ENCODE peak calls at places on chromosome 17, in four cellular contexts. Y is K562, C is WTC11, A is GM12878. I is an unnamed sample.

GRCh38 chr17:16377804-16378400 is 3.0 kb upstream of the UBB start:
- DNase-seq in Y (no peak), C (no peak), A (no peak), I (peak)

GRCh38 chr17:60372790-60373483 is 19.0 kb downstream of the USP32 start:
- DNase-seq in Y (no peak), C (no peak), A (no peak), I (no peak)

GRCh38 chr17:31688704-31689103 is 170.3 kb downstream of the COPRS start:
- DNase-seq in Y (no peak), C (no peak), A (no peak), I (no peak)

GRCh38 chr17:28949185-28950016 is 1.9 kb downstream of the PHF12 start:
- DNase-seq in Y (peak), C (peak), A (no peak), I (no peak)

GRCh38 chr17:73623247-73623646 is 21.0 kb downstream of the SDK2 start:
- DNase-seq in Y (no peak), C (no peak), A (no peak), I (no peak)

GRCh38 chr17:15490634-15491261 is 23.3 kb upstream of the CDRT4 start:
- DNase-seq in Y (peak), C (peak), A (no peak), I (no peak)

GRCh38 chr17:75102385-75102821 is 7.4 kb upstream of the ARMC7 start:
- DNase-seq in Y (no peak), C (no peak), A (peak), I (no peak)

GRCh38 chr17:58183514-58183913 is 9.0 kb upstream of the EPX start:
- DNase-seq in Y (no peak), C (no peak), A (no peak), I (no peak)

GRCh38 chr17:41518789-41519449 is at the start of gene KRT15:
- DNase-seq in Y (no peak), C (no peak), A (no peak), I (no peak)

GRCh38 chr17:49356320-49356719 is 5.7 kb downstream of the ZNF652 start:
- DNase-seq in Y (no peak), C (no peak), A (no peak), I (no peak)
- TF ChIP-seq ETV6 in Y (no peak), C (no peak), A (no peak), I (no peak)

DNA sequence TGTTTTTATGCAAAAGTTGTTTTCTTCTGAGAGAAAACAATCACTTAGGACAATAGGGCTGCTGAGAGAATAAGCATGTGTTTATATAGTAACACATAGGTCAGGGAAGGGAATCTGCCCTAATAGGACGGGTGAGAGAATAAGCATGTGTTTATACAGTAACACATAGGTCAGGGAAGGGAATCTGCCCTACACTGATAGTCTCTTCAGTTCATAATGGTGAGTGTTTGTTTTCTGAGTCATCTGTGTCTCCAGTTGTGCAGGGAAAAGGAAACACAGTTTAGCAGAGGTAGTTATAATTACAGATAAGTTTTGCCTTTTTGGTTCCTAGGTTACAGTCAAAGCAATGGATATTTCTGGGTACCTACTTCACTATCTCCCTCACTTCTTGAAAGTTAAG is 252.3 kb upstream of the CA10 start:
- DNase-seq in Y (no peak), C (no peak), A (no peak), I (peak)
- TF ChIP-seq ETV6 in Y (no peak), C (no peak), A (no peak), I (no peak)

DNA sequence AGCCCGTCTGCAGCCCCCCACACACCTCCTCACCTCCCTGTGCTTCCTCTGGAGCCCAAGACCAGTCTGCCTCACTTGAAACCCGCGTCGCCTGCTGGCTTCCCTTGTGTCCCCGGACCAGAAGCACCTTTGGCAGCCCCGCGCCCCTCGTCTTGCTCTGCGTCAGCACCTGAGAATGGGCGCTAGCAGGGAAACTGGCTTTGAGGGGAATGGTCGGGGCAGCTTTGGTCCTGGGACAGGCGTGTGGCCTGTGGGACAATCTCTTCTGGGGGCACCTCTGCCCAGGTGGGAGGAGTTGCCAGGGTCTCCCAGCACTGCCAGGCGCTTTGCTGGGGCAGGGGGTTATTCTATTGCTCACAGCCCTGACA is 3.6 kb upstream of the MAFG start:
- DNase-seq in Y (no peak), C (no peak), A (no peak), I (no peak)
- TF ChIP-seq ETV6 in Y (no peak), C (no peak), A (no peak), I (no peak)

DNA sequence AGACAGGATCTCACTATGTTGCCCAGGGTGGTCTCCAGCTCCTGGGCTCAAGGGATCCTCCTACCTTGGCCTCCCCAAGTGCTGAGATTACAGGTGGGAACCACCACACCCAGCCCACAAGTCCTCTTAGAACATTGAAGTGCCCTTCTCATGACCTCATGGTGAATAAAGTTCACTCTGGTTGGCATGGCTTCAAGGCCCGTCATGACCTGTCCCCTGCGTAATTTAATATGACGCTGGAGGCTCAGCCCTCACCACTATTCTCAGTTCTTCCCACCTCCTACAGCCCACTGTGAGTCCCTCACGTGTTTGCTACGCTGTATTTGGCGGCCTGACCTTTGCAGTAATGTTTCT is 1.9 kb downstream of the ENDOV start:
- DNase-seq in Y (no peak), C (no peak), A (no peak), I (no peak)
- TF ChIP-seq ETV6 in Y (no peak), C (no peak), A (no peak), I (no peak)

GRCh38 chr17:43401293-43401692 is 2.5 kb downstream of the ARL4D start:
- DNase-seq in Y (no peak), C (no peak), A (no peak), I (no peak)
- TF ChIP-seq ETV6 in Y (no peak), C (no peak), A (no peak), I (no peak)

I was measured in HepG2.